ENCODE peak calls at places on chromosomes 12 and 14, in six cellular contexts. F is H9, I is IMR-90, C is H1, S is neuronal stem cell, L is mesenchymal stem cell. P is an unnamed sample.

GRCh38 chr12:107591095-107591375 is 94.6 kb upstream of the PWP1 start:
- DNase-seq in F (no peak), I (peak), C (no peak), S (no peak), L (no peak), P (no peak)

GRCh38 chr12:93003540-93004239 is 74.6 kb upstream of the EEA1 start:
- DNase-seq in F (no peak), I (no peak), C (no peak), S (no peak), L (peak), P (no peak)

GRCh38 chr12:83102499-83102898 is 415.8 kb downstream of the TMTC2 start:
- DNase-seq in F (no peak), I (peak), C (no peak), S (no peak), L (peak), P (no peak)

GRCh38 chr12:3446653-3447270 is 44.2 kb upstream of the PRMT8 start:
- DNase-seq in F (no peak), I (no peak), C (no peak), S (no peak), L (no peak), P (no peak)

GRCh38 chr14:52729585-52729924 is 411 bp upstream of the STYX start:
- DNase-seq in F (no peak), I (no peak), C (no peak), S (no peak), L (no peak), P (no peak)

GRCh38 chr12:46904406-46905240 is 78.8 kb upstream of the SLC38A4 start:
- DNase-seq in F (no peak), I (peak), C (no peak), S (no peak), L (no peak), P (no peak)

GRCh38 chr12:50740307-50740706 is 23.6 kb upstream of the ATF1 start:
- DNase-seq in F (no peak), I (no peak), C (no peak), S (no peak), L (no peak), P (no peak)

GRCh38 chr14:93926209-93926872 is 803 bp upstream of the FAM181A start:
- DNase-seq in F (no peak), I (no peak), C (no peak), S (peak), L (no peak), P (no peak)

GRCh38 chr12:121781751-121782615 is 11.5 kb downstream of the RHOF start:
- DNase-seq in F (peak), I (peak), C (no peak), S (no peak), L (peak), P (no peak)

GRCh38 chr12:72995616-72996015 is 723.4 kb downstream of the TRHDE start:
- DNase-seq in F (no peak), I (no peak), C (no peak), S (no peak), L (no peak), P (no peak)

GRCh38 chr12:4355843-4356327 is 23.6 kb downstream of the FGF23 start:
- DNase-seq in F (peak), I (peak), C (peak), S (peak), L (peak), P (peak)

GRCh38 chr12:86134571-86134970 is 121.6 kb downstream of the MGAT4C start:
- DNase-seq in F (no peak), I (peak), C (no peak), S (no peak), L (peak), P (no peak)

GRCh38 chr12:15601210-15601800 is 187.9 kb downstream of the EPS8 start:
- DNase-seq in F (no peak), I (peak), C (no peak), S (no peak), L (peak), P (peak)

GRCh38 chr14:82905762-82906161 is 1372.1 kb upstream of the SEL1L start:
- DNase-seq in F (no peak), I (no peak), C (no peak), S (no peak), L (no peak), P (no peak)

GRCh38 chr12:16350682-16351081 is 3.2 kb downstream of the MGST1 start:
- DNase-seq in F (no peak), I (peak), C (no peak), S (peak), L (peak), P (peak)

GRCh38 chr12:48237048-48237630 is 34.0 kb upstream of the OR10AD1 start:
- DNase-seq in F (no peak), I (no peak), C (no peak), S (no peak), L (no peak), P (no peak)

GRCh38 chr12:64670856-64671639 is 60.8 kb downstream of the RASSF3 start:
- DNase-seq in F (no peak), I (peak), C (no peak), S (no peak), L (peak), P (peak)

GRCh38 chr12:93785262-93786010 is 108.3 kb downstream of the CRADD start:
- DNase-seq in F (peak), I (peak), C (peak), S (peak), L (peak), P (peak)

GRCh38 chr14:53180272-53181221 is 27.4 kb upstream of the DDHD1 start:
- DNase-seq in F (peak), I (peak), C (peak), S (peak), L (peak), P (peak)

GRCh38 chr14:54749727-54750126 is 152.9 kb downstream of the GCH1 start:
- DNase-seq in F (no peak), I (no peak), C (no peak), S (no peak), L (no peak), P (no peak)

GRCh38 chr12:45974171-45974719 is 16.1 kb downstream of the SCAF11 start:
- DNase-seq in F (no peak), I (no peak), C (no peak), S (no peak), L (no peak), P (peak)

GRCh38 chr12:29148065-29148957 is 767 bp upstream of the FAR2 start:
- DNase-seq in F (no peak), I (no peak), C (no peak), S (no peak), L (peak), P (no peak)

GRCh38 chr14:104499784-104500496 is 79.6 kb upstream of the C14orf180 start:
- DNase-seq in F (peak), I (no peak), C (no peak), S (no peak), L (no peak), P (no peak)

GRCh38 chr14:104496095-104496494 is 83.5 kb upstream of the C14orf180 start:
- DNase-seq in F (peak), I (no peak), C (no peak), S (no peak), L (no peak), P (no peak)

GRCh38 chr14:104494483-104494882 is 85.1 kb upstream of the C14orf180 start:
- DNase-seq in F (no peak), I (no peak), C (no peak), S (no peak), L (no peak), P (no peak)
- H3K27ac ChIP-seq in F (no peak), I (no peak), C (no peak), S (no peak), L (no peak), P (no peak)

GRCh38 chr12:8696402-8697100 is 1.2 kb upstream of the RIMKLB start:
- DNase-seq in F (no peak), I (no peak), C (no peak), S (no peak), L (no peak), P (peak)
- H3K18ac ChIP-seq in F (peak), I (no peak), C (peak), S (no peak), L (no peak), P (no peak)

GRCh38 chr14:104081951-104082464 is 3.5 kb upstream of the ASPG start:
- DNase-seq in F (no peak), I (no peak), C (no peak), S (no peak), L (no peak), P (no peak)
- H3K14ac ChIP-seq in F (no peak), I (no peak), C (no peak), S (peak), L (no peak), P (no peak)

GRCh38 chr12:2267624-2268477 is 215.1 kb downstream of the CACNA1C start:
- DNase-seq in F (peak), I (peak), C (no peak), S (no peak), L (peak), P (peak)
- H3K27ac ChIP-seq in F (no peak), I (peak), C (no peak), S (no peak), L (peak), P (no peak)

GRCh38 chr14:76922599-76922998 is 96.4 kb downstream of the LRRC74A start:
- DNase-seq in F (no peak), I (peak), C (no peak), S (no peak), L (peak), P (no peak)

GRCh38 chr14:76923422-76924362 is 97.5 kb downstream of the LRRC74A start:
- DNase-seq in F (no peak), I (no peak), C (no peak), S (no peak), L (no peak), P (no peak)

GRCh38 chr14:76926521-76927251 is 100.5 kb downstream of the LRRC74A start:
- DNase-seq in F (no peak), I (peak), C (no peak), S (no peak), L (peak), P (no peak)

GRCh38 chr14:76922092-76922491 is 95.9 kb downstream of the LRRC74A start:
- DNase-seq in F (no peak), I (no peak), C (no peak), S (no peak), L (no peak), P (no peak)

GRCh38 chr14:76924363-76925151 is 98.3 kb downstream of the LRRC74A start:
- DNase-seq in F (peak), I (no peak), C (peak), S (peak), L (peak), P (no peak)
- H3K18ac ChIP-seq in F (peak), I (no peak), C (peak), S (peak), L (peak), P (no peak)

GRCh38 chr12:19404232-19404880 is 34.9 kb upstream of the AEBP2 start:
- DNase-seq in F (no peak), I (no peak), C (no peak), S (no peak), L (no peak), P (peak)
- H3K14ac ChIP-seq in F (no peak), I (no peak), C (peak), S (no peak), L (no peak), P (no peak)

DNA sequence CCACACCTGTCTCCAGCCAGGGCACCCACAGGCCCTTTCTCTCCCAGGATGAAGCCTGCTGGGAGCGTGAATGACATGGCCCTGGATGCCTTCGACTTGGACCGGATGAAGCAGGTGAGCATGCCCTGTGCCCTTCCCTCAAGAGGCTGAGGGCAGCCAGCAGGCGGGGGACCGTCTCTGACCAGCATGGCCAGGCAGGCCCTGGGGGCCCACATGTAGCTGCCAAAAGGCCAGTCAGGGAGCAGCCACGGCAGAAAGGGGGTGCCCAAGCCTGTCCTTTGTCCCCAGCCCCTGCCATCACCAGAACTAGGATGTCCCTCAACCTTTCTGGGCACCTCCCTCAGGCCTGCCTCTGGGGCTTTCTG is 18.3 kb downstream of the DEGS2 start:
- DNase-seq in F (no peak), I (no peak), C (no peak), S (no peak), L (no peak), P (no peak)
- H3K27ac ChIP-seq in F (no peak), I (no peak), C (no peak), S (no peak), L (no peak), P (no peak)

DNA sequence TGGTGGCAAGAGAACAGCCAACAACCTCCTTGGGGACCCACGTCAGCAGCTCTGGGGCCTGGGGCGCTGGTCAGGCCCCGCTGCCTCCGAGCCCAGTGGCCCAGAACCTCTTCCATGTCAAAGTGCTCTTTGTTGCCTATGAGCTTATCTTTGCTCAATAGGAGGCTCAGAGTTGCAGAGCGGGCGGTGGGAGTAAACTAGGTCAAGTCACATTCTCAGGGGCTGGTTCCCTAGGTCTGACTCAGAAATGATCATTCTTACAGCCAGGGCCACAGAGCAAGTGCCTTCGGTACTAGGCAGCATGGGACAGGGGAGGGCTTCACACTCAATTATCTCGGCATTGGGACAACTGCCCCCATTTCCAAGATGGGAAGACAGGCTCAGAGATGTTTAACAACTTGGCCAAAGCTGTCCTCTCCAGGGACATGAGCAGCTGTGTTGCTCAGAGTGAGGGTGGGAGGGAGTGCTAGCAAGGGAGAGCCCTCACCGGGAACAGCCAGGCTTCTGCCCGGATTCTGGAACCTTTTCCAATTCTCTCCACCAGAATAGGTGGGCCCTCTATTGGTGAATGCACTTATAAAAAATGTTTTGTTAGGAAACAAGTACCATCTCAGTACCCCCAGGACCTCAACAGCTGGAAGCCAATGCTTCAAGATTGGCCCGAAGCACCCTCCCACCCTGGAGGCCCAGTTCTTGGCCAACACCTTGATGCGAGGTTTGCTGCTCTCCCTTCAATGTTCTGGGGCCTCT is 11.9 kb downstream of the SLC25A29 start:
- DNase-seq in F (no peak), I (no peak), C (no peak), S (no peak), L (no peak), P (no peak)
- H3K18ac ChIP-seq in F (no peak), I (no peak), C (no peak), S (no peak), L (no peak), P (no peak)